ENCODE peak calls at places on chromosomes 3 and 15, in nine cellular contexts. J is stomach, I is ovary, R is adrenal gland, H is A549, W is thyroid gland, B is endothelial cell of umbilical vein, Z is spleen, Q is IMR-90. F is an unnamed sample.

GRCh38 chr3:132800958-132801357 is 78.7 kb upstream of the NPHP3 start:
- DNase-seq in H (no peak), R (no peak), B (peak; percentile 24), I (no peak), J (no peak), Q (no peak), Z (no peak), W (no peak), F (no peak)

GRCh38 chr3:42712716-42713372 is 10.2 kb upstream of the HHATL start:
- DNase-seq in Z (no peak), H (no peak), J (no peak), I (no peak), Q (no peak), W (no peak), B (no peak), R (no peak), F (no peak)

GRCh38 chr15:73941871-73942635 is 15.8 kb downstream of the LOXL1 start:
- DNase-seq in B (no peak), Z (peak; percentile 77), H (no peak), R (no peak), W (no peak), Q (no peak), I (no peak), J (no peak), F (no peak)

GRCh38 chr15:31478781-31479221 is 152.2 kb downstream of the KLF13 start:
- DNase-seq in J (peak; percentile 7), I (no peak), B (no peak), Q (no peak), Z (peak; percentile 56), R (no peak), H (no peak), W (no peak), F (peak; percentile 9)

GRCh38 chr3:126030455-126030854 is 53.5 kb downstream of the SLC41A3 start:
- DNase-seq in I (no peak), B (no peak), H (no peak), J (peak; percentile 8), Z (no peak), R (no peak), Q (no peak), W (no peak), F (no peak)

GRCh38 chr3:12822725-12823373 is 18.5 kb downstream of the RPL32 start:
- DNase-seq in H (peak; percentile 53), I (no peak), J (no peak), R (no peak), Z (no peak), B (no peak), Q (peak; percentile 51), W (no peak), F (no peak)

GRCh38 chr15:71278989-71279756 is 163.9 kb downstream of the THSD4 start:
- DNase-seq in I (no peak), B (peak; percentile 93), J (peak; percentile 90), W (peak; percentile 49), R (peak; percentile 72), Z (no peak), Q (peak; percentile 97), H (peak; percentile 78), F (peak; percentile 79)

GRCh38 chr15:75205064-75205395 is 3.3 kb downstream of the C15orf39 start:
- DNase-seq in J (no peak), R (no peak), H (no peak), B (no peak), W (no peak), Z (no peak), I (no peak), Q (no peak), F (no peak)

GRCh38 chr3:130896101-130896500 is 2.2 kb downstream of the ATP2C1 start:
- DNase-seq in W (no peak), Q (no peak), J (no peak), H (no peak), R (no peak), B (no peak), I (no peak), Z (no peak), F (no peak)

GRCh38 chr3:101148001-101148400 is 154.8 kb upstream of the ABI3BP start:
- DNase-seq in J (no peak), Z (no peak), Q (no peak), H (no peak), W (no peak), I (no peak), B (no peak), R (no peak), F (no peak)

GRCh38 chr3:155317211-155317610 is 23.7 kb upstream of the STRIT1 start:
- DNase-seq in W (no peak), B (no peak), H (no peak), R (no peak), J (no peak), I (no peak), Q (no peak), Z (no peak), F (no peak)

GRCh38 chr15:90936823-90937222 is 1.7 kb downstream of the UNC45A start:
- DNase-seq in I (no peak), J (no peak), Z (no peak), R (no peak), H (no peak), W (no peak), B (no peak), Q (no peak), F (no peak)

GRCh38 chr15:57557267-57557666 is 34.4 kb upstream of the MYZAP start:
- DNase-seq in Z (no peak), R (no peak), I (no peak), B (no peak), W (no peak), Q (no peak), J (no peak), H (no peak), F (no peak)

DNA sequence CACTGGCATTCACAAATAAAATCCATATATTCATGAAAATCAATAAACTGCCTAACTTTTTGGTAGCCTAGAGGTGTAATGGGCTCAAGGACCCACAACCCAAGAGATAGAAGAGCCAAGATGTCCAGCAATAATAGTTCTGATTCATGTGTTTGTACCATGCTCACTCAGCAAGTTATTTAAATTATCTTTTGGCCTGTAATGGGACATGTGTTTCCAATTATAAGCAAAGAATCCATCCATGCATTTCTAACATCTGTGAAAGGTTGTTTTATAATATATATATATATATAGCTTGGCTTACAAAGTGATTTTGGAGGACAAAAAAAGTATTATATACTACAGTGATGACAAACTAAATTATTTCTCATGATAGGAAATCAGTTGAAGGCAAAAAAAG is 29.7 kb upstream of the SHC4 start:
- DNase-seq in J (no peak), B (no peak), I (no peak), H (no peak), W (no peak), Z (no peak), Q (peak; percentile 35), R (no peak), F (no peak)
- H3K4me1 ChIP-seq in J (no peaks in the 10 kb centered on the region), B (no peaks in the 10 kb centered on the region), I (no peaks in the 10 kb centered on the region), H (no peaks in the 10 kb centered on the region), W (no peaks in the 10 kb centered on the region), Z (no peaks in the 10 kb centered on the region), Q (peaks cover 4% of the 10 kb centered on the region), R (no peaks in the 10 kb centered on the region), F (no peaks in the 10 kb centered on the region)

GRCh38 chr15:51341366-51342248 is at the start of gene GLDN:
- DNase-seq in B (no peak), Z (no peak), W (no peak), R (peak; percentile 25), H (no peak), J (peak; percentile 52), Q (peak; percentile 2), I (no peak), F (no peak)
- H3K4me3 ChIP-seq in B (no peak within 1 kb of the TSS), Z (peak within 1 kb of the TSS; percentile 62), W (no peak within 1 kb of the TSS), R (no peak within 1 kb of the TSS), H (peak within 1 kb of the TSS; percentile 44), J (peak within 1 kb of the TSS; percentile 45), Q (no peak within 1 kb of the TSS), I (no peak within 1 kb of the TSS), F (peak within 1 kb of the TSS; percentile 23)

GRCh38 chr15:29672446-29672845 is 149.8 kb downstream of the TJP1 start:
- DNase-seq in Z (no peak), B (no peak), Q (no peak), R (no peak), J (no peak), I (no peak), W (no peak), H (no peak), F (no peak)

GRCh38 chr15:29670945-29671307 is 151.3 kb downstream of the TJP1 start:
- DNase-seq in I (no peak), Q (peak; percentile 61), J (peak; percentile 89), B (peak; percentile 26), H (peak; percentile 97), R (no peak), Z (no peak), W (peak; percentile 23), F (no peak)

GRCh38 chr15:29669823-29670222 is 152.4 kb downstream of the TJP1 start:
- DNase-seq in H (no peak), I (no peak), B (no peak), J (no peak), Z (no peak), R (no peak), W (no peak), Q (peak; percentile 34), F (no peak)

GRCh38 chr15:29670266-29670665 is 152.0 kb downstream of the TJP1 start:
- DNase-seq in J (no peak), Q (no peak), W (no peak), H (no peak), R (no peak), B (no peak), I (no peak), Z (no peak), F (no peak)

DNA sequence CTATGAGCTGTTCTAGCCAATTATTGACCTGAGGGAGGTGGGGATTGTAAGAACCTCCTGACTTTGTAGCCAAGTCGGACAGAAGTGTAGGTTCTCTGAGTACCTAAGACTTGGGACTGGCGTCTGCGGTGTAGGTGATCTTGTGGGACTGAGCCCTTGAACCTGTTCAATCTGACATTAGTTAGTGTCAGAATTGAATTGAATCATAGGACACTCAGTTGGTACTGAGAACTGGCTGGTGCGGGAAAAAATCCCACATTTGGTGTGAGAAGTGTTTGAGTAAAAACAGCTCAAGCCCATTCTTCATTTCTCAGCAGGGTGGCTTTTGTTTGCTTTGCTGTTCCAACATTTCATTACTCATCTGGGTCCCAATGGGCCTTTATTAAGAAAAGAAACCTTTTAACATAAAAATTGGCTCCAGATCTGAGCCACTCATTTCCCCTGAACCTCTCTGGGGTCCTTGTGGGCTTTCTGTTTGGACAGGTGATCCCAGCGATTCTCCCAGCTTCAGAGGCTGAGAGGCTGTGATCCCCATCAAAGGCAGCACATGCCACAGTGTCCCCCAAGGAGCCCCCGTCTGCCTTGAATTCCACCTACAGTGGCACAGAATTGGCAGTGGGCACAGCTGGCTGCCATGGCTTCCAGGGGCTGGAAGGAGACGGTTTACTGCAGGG is 150.8 kb downstream of the TJP1 start:
- DNase-seq in J (no peak), I (no peak), R (no peak), W (peak; percentile 14), B (no peak), Z (no peak), Q (peak; percentile 36), H (peak; percentile 64), F (no peak)
- TF ChIP-seq POLR2A in J (no peak), I (no peak), R (no peak), W (no peak), B (no peak), Z (no peak), Q (no peak), H (no peak), F (no peak)

DNA sequence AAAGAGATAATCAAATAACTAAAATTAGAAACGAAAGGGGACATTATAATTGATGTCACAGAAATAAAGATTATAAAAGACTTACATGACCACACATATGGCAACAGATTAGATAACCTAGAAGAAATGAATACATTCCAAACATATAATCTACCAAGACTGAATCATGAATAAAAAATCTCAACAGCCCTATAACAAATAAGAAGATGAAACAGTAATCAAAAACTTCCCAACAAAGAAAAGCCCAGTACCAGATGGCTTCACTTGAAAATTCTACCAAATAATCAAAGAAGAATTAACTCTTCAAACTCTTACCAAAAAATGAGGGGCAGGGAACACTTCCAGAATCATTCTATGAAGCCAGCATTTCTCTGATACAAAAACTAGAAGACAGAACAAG is 11.8 kb downstream of the TOP2B start:
- DNase-seq in I (no peak), R (no peak), W (no peak), Q (peak; percentile 50), J (no peak), H (no peak), B (no peak), Z (no peak), F (no peak)
- H3K4me1 ChIP-seq in I (peaks cover 5% of the 10 kb centered on the region), R (peaks cover 38% of the 10 kb centered on the region), W (peaks cover 9% of the 10 kb centered on the region), Q (peaks cover 4% of the 10 kb centered on the region), J (peaks cover 3% of the 10 kb centered on the region), H (peaks cover 7% of the 10 kb centered on the region), B (no peaks in the 10 kb centered on the region), Z (peaks cover 60% of the 10 kb centered on the region), F (peaks cover 6% of the 10 kb centered on the region)